ENCODE peak calls at places on chromosomes 3 and 15, in six cellular contexts. E is heart left ventricle, Z is GM12878, S is transverse colon, U is ovary, J is upper lobe of left lung. A is an unnamed sample. For H3K36me3, the result is how much of the 10 kb centered on the place peaks cover.

GRCh38 chr3:116057403-116058006 is 387.8 kb downstream of the LSAMP start:
- DNase-seq in E (no peak), Z (no peak), S (no peak), U (no peak), J (no peak), A (no peak)

GRCh38 chr3:15936347-15936746 is 138.6 kb upstream of the ANKRD28 start:
- DNase-seq in E (no peak), Z (no peak), S (no peak), U (no peak), J (no peak), A (no peak)

GRCh38 chr3:156307704-156308103 is 187.3 kb downstream of the KCNAB1 start:
- DNase-seq in E (peak), Z (no peak), S (peak), U (peak), J (no peak), A (peak)

GRCh38 chr15:100602822-100603393 is 519 bp downstream of the ASB7 start:
- DNase-seq in E (no peak), Z (peak), S (peak), U (no peak), J (no peak), A (no peak)

GRCh38 chr3:16300881-16301359 is 35.9 kb downstream of the OXNAD1 start:
- DNase-seq in E (no peak), Z (peak), S (peak), U (no peak), J (no peak), A (no peak)

GRCh38 chr3:157248590-157249425 is 88.9 kb upstream of the CCNL1 start:
- DNase-seq in E (peak), Z (no peak), S (no peak), U (no peak), J (no peak), A (peak)

GRCh38 chr3:111081008-111081545 is 9.5 kb downstream of the NECTIN3 start:
- DNase-seq in E (no peak), Z (no peak), S (no peak), U (no peak), J (no peak), A (no peak)

GRCh38 chr3:56801151-56801596 is 575 bp downstream of the ARHGEF3 start:
- DNase-seq in E (no peak), Z (no peak), S (no peak), U (peak), J (no peak), A (no peak)

GRCh38 chr3:177448987-177449975 is 252.0 kb upstream of the TBL1XR1 start:
- DNase-seq in E (no peak), Z (peak), S (no peak), U (no peak), J (no peak), A (no peak)

GRCh38 chr3:80618295-80619256 is 850.8 kb upstream of the ROBO1 start:
- DNase-seq in E (no peak), Z (no peak), S (no peak), U (no peak), J (no peak), A (no peak)

GRCh38 chr3:15331606-15332404 is 581 bp downstream of the SH3BP5 start:
- DNase-seq in E (peak), Z (no peak), S (peak), U (peak), J (peak), A (peak)

GRCh38 chr3:30073622-30074021 is 532.8 kb upstream of the TGFBR2 start:
- DNase-seq in E (no peak), Z (no peak), S (peak), U (no peak), J (no peak), A (no peak)

GRCh38 chr15:65066635-65067333 is 1.0 kb downstream of the RASL12 start:
- DNase-seq in E (peak), Z (no peak), S (no peak), U (peak), J (no peak), A (no peak)

GRCh38 chr3:38473229-38473628 is 19.5 kb downstream of the ACVR2B start:
- DNase-seq in E (no peak), Z (no peak), S (no peak), U (no peak), J (no peak), A (no peak)

GRCh38 chr3:117892431-117892841 is 1142.2 kb downstream of the IGSF11 start:
- DNase-seq in E (no peak), Z (no peak), S (no peak), U (no peak), J (no peak), A (peak)

GRCh38 chr3:177150218-177150916 is 46.9 kb downstream of the TBL1XR1 start:
- DNase-seq in E (no peak), Z (no peak), S (no peak), U (no peak), J (no peak), A (no peak)

DNA sequence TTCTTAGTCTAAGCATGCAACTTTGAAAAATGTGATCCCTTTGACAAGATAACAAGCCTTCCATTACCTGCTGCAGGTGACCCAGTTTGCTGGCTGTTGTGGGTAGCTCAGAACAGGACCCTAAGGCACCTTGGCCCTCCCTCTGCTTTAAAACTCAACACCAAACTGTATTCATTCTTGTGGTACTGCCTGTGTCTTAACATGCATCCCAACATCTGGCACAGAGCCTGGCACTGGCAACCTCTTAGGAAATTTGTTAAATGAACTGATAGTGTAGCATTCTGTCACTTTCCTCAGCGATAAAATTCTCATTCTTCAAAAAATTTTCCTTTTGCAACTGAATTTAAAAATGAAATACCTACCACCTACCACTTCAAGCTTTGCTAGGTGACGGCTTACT is 287.3 kb upstream of the ADAMTS9 start:
- DNase-seq in E (peak), Z (no peak), S (no peak), U (no peak), J (no peak), A (peak)
- H3K27ac ChIP-seq in E (no peak), Z (no peak), S (no peak), U (no peak), J (no peak), A (no peak)

GRCh38 chr3:197456271-197457091 is 99.3 kb downstream of the BDH1 start:
- DNase-seq in E (peak), Z (no peak), S (peak), U (peak), J (peak), A (peak)
- TF ChIP-seq POLR2A in E (peak), Z (peak), S (peak), U (no peak), J (no peak), A (peak)

DNA sequence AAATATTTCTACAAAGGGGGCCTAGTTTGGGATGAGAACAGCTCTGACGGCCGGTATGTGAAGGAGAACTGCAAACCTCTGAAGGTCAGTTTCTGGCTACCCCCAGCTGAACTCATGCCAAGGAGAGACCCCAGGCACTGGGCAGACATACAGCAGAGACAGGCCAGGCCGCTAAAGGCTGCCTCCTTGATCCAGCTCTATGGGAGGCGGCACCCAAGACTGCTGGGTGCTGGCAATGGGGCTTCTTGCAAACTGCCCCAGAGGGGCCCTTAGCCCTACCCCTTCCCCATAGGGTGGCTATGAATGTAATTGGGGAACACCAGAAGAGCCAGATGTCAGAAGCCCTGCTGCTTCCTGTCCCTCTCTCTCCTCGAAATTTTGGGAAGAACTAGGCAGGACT is 13.3 kb downstream of the CLK3 start:
- DNase-seq in E (no peak), Z (no peak), S (no peak), U (no peak), J (no peak), A (no peak)
- H3K36me3 ChIP-seq in E (half or more), Z (half or more), S (under half), U (under half), J (half or more), A (under half)

GRCh38 chr3:46968783-46969428 is 7.6 kb downstream of the CCDC12 start:
- DNase-seq in E (no peak), Z (no peak), S (no peak), U (no peak), J (no peak), A (no peak)

GRCh38 chr3:46962990-46963389 is 13.6 kb downstream of the CCDC12 start:
- DNase-seq in E (no peak), Z (no peak), S (no peak), U (no peak), J (no peak), A (no peak)

GRCh38 chr3:46966811-46967210 is 9.7 kb downstream of the CCDC12 start:
- DNase-seq in E (no peak), Z (no peak), S (no peak), U (no peak), J (no peak), A (no peak)

GRCh38 chr3:46962427-46962826 is 14.1 kb downstream of the CCDC12 start:
- DNase-seq in E (no peak), Z (no peak), S (no peak), U (no peak), J (no peak), A (no peak)

DNA sequence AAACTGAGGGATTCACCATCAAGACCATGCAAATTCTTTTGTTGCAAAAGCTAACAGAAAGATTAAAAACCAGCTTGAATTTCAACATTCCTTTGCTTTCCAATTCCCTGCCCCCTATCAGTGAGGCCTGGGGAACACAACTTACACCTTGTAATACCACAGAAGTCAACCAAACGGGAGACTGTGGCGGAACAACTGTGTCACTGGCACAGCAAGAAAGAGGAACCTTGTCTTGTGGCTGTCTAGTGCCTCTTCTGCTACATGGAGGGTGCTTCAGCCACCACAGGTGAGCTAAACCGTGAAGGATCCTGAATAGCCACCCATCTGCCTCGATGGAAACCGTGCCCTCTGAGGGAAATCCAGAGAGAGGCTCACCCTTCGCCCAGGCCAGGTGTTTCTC is 11.4 kb downstream of the CCDC12 start:
- DNase-seq in E (no peak), Z (no peak), S (peak), U (no peak), J (no peak), A (no peak)
- H3K27ac ChIP-seq in E (no peak), Z (peak), S (no peak), U (no peak), J (peak), A (peak)